ENCODE peak calls at places on chromosomes 7 and 10, in four cellular contexts. I is activated T-cell treated with anti-CD3 and anti-CD28 coated beads, Interleukin-2, amount 50 U/mL, for 4 hours; P is fibroblast of lung; V is psoas muscle. O is an unnamed sample.

GRCh38 chr10:58384536-58384998 is 643 bp upstream of the TFAM start:
- DNase-seq in P (no peak), V (no peak), I (no peak), O (no peak)

GRCh38 chr7:70458195-70458695 is 673.7 kb upstream of the GALNT17 start:
- DNase-seq in I (no peak), V (no peak), P (no peak), O (no peak)

GRCh38 chr10:129850790-129851189 is 113.3 kb downstream of the EBF3 start:
- DNase-seq in P (no peak), I (no peak), V (no peak), O (no peak)

GRCh38 chr10:122034149-122034756 is 45.3 kb downstream of the TACC2 start:
- DNase-seq in P (peak), I (no peak), V (no peak), O (no peak)

GRCh38 chr7:5797716-5798115 is 16.3 kb upstream of the RNF216 start:
- DNase-seq in P (no peak), V (no peak), I (no peak), O (no peak)

GRCh38 chr7:6475433-6476186 is 27.9 kb upstream of the DAGLB start:
- DNase-seq in V (no peak), I (no peak), P (no peak), O (no peak)

GRCh38 chr7:34330308-34330707 is 327.7 kb upstream of the NPSR1 start:
- DNase-seq in V (no peak), I (no peak), P (no peak), O (no peak)

GRCh38 chr7:3922175-3922635 is 621.2 kb downstream of the SDK1 start:
- DNase-seq in I (no peak), P (peak), V (no peak), O (peak)

GRCh38 chr7:158976468-158976848 is 120.1 kb downstream of the DYNC2I1 start:
- DNase-seq in P (no peak), V (no peak), I (no peak), O (no peak)

GRCh38 chr7:137670521-137671064 is 176.2 kb downstream of the DGKI start:
- DNase-seq in V (no peak), P (peak), I (no peak), O (no peak)

GRCh38 chr7:154789404-154789803 is 213.5 kb downstream of the PAXIP1 start:
- DNase-seq in I (no peak), V (no peak), P (no peak), O (no peak)

GRCh38 chr10:68135362-68135761 is 26.1 kb downstream of the MYPN start:
- DNase-seq in V (no peak), I (no peak), P (peak), O (no peak)

GRCh38 chr10:75401569-75402485 is at the start of gene ZNF503:
- DNase-seq in V (peak), P (peak), I (no peak), O (peak)

GRCh38 chr7:4468320-4469102 is 213.6 kb upstream of the FOXK1 start:
- DNase-seq in P (no peak), I (no peak), V (no peak), O (no peak)

GRCh38 chr7:157500171-157500960 is 163.6 kb downstream of the DNAJB6 start:
- DNase-seq in P (no peak), V (peak), I (no peak), O (no peak)

GRCh38 chr10:117684673-117685211 is 142.2 kb downstream of the EMX2 start:
- DNase-seq in P (no peak), I (no peak), V (peak), O (peak)

GRCh38 chr7:47008461-47008860 is 573.5 kb downstream of the TNS3 start:
- DNase-seq in I (no peak), P (no peak), V (no peak), O (no peak)

GRCh38 chr10:88991161-88991899 is 732 bp downstream of the FAS start:
- DNase-seq in I (peak), V (peak), P (peak), O (peak)

GRCh38 chr10:99791831-99792230 is 9.4 kb downstream of the ABCC2 start:
- DNase-seq in I (no peak), P (no peak), V (no peak), O (no peak)

GRCh38 chr10:34723746-34724145 is 91.3 kb downstream of the PARD3 start:
- DNase-seq in V (no peak), P (peak), I (no peak), O (no peak)

GRCh38 chr10:93841930-93842329 is 51.8 kb upstream of the SLC35G1 start:
- DNase-seq in I (no peak), P (no peak), V (no peak), O (no peak)

GRCh38 chr7:156540619-156541165 is 99.9 kb upstream of the RNF32 start:
- DNase-seq in I (no peak), V (no peak), P (no peak), O (no peak)

O was measured in left ventricle myocardium inferior.